ENCODE peak calls at places on chromosomes 5 and 9, in eight cellular contexts. U is ovary, O is NCI-H1105 treated with DMSO at 0.1 percent for 48 hours, M is neural crest cell, D is dermis microvascular lymphatic vessel endothelial cell, T is RWPE1, W is progenitor cell of endocrine pancreas, Y is breast epithelium. E is an unnamed sample.

GRCh38 chr5:108749130-108749861 is 1.6 kb downstream of the FER start:
- DNase-seq in U (no peak), O (no peak), M (peak), D (no peak), T (peak), W (peak), Y (peak), E (peak)

GRCh38 chr5:69315972-69316371 is 16.6 kb downstream of the CCDC125 start:
- DNase-seq in U (no peak), O (no peak), M (no peak), D (no peak), T (no peak), W (no peak), Y (no peak), E (no peak)

GRCh38 chr9:130239741-130240241 is 25.8 kb upstream of the HMCN2 start:
- DNase-seq in U (no peak), O (no peak), M (no peak), D (no peak), T (no peak), W (no peak), Y (no peak), E (peak)

GRCh38 chr9:124248992-124249391 is 8.8 kb upstream of the NEK6 start:
- DNase-seq in U (no peak), O (no peak), M (no peak), D (no peak), T (no peak), W (no peak), Y (peak), E (no peak)

GRCh38 chr5:90066920-90067319 is 342.6 kb downstream of the CETN3 start:
- DNase-seq in U (no peak), O (no peak), M (no peak), D (no peak), T (no peak), W (no peak), Y (no peak), E (no peak)

GRCh38 chr9:95773061-95773433 is 102.4 kb upstream of the ERCC6L2 start:
- DNase-seq in U (no peak), O (no peak), M (no peak), D (no peak), T (no peak), W (no peak), Y (no peak), E (peak)

GRCh38 chr5:16108418-16108817 is 71.2 kb downstream of the MARCHF11 start:
- DNase-seq in U (no peak), O (no peak), M (no peak), D (no peak), T (no peak), W (no peak), Y (no peak), E (no peak)

GRCh38 chr5:135979510-135979909 is 24.7 kb upstream of the LECT2 start:
- DNase-seq in U (no peak), O (no peak), M (no peak), D (peak), T (no peak), W (no peak), Y (no peak), E (peak)

GRCh38 chr9:14080940-14081621 is 232.9 kb downstream of the NFIB start:
- DNase-seq in U (no peak), O (no peak), M (no peak), D (no peak), T (peak), W (no peak), Y (no peak), E (peak)

GRCh38 chr9:127267793-127268507 is 3.4 kb downstream of the GARNL3 start:
- DNase-seq in U (no peak), O (no peak), M (no peak), D (no peak), T (no peak), W (no peak), Y (no peak), E (no peak)

GRCh38 chr9:98890256-98890655 is 53.5 kb upstream of the COL15A1 start:
- DNase-seq in U (no peak), O (peak), M (no peak), D (no peak), T (no peak), W (no peak), Y (no peak), E (no peak)

GRCh38 chr5:78527054-78527884 is 121.3 kb downstream of the LHFPL2 start:
- DNase-seq in U (no peak), O (no peak), M (no peak), D (peak), T (peak), W (no peak), Y (no peak), E (peak)

GRCh38 chr5:17154211-17154996 is 63.0 kb upstream of the BASP1 start:
- DNase-seq in U (no peak), O (no peak), M (no peak), D (peak), T (peak), W (no peak), Y (no peak), E (peak)

GRCh38 chr9:130936285-130937117 is 2.5 kb downstream of the FIBCD1 start:
- DNase-seq in U (peak), O (no peak), M (peak), D (peak), T (peak), W (no peak), Y (no peak), E (peak)

GRCh38 chr5:138978085-138978484 is 103.0 kb upstream of the LRRTM2 start:
- DNase-seq in U (no peak), O (no peak), M (no peak), D (no peak), T (no peak), W (no peak), Y (no peak), E (peak)

GRCh38 chr9:137318976-137319375 is 16.9 kb upstream of the NRARP start:
- DNase-seq in U (no peak), O (no peak), M (no peak), D (peak), T (no peak), W (peak), Y (peak), E (peak)

GRCh38 chr9:37036237-37037136 is 2.4 kb upstream of the PAX5 start:
- DNase-seq in U (no peak), O (no peak), M (peak), D (peak), T (no peak), W (no peak), Y (no peak), E (peak)

GRCh38 chr9:83920469-83920941 is 727 bp downstream of the KIF27 start:
- DNase-seq in U (no peak), O (peak), M (no peak), D (peak), T (no peak), W (no peak), Y (peak), E (no peak)

GRCh38 chr5:23591250-23591649 is 83.8 kb downstream of the PRDM9 start:
- DNase-seq in U (no peak), O (no peak), M (no peak), D (no peak), T (no peak), W (no peak), Y (no peak), E (no peak)

E was measured in RPMI7951.